ENCODE peak calls at places on chromosome 20, in nine cellular contexts. One of them, this sample, is unnamed.

GRCh38 chr20:39016076-39016475 is 53.9 kb downstream of the DHX35 start:
- DNase-seq in SJSA1: no peak
- DNase-seq in HCT116: no peak
- DNase-seq in psoas muscle: no peak
- DNase-seq in CD4-positive, alpha-beta T cell: no peak
- DNase-seq in endodermal cell: no peak
- DNase-seq in tibial nerve: no peak
- DNase-seq in adrenal gland: no peak
- DNase-seq in stomach: no peak
- DNase-seq in this sample: no peak

GRCh38 chr20:22257912-22258311 is 326.5 kb downstream of the FOXA2 start:
- DNase-seq in SJSA1: no peak
- DNase-seq in HCT116: no peak
- DNase-seq in psoas muscle: no peak
- DNase-seq in CD4-positive, alpha-beta T cell: no peak
- DNase-seq in endodermal cell: no peak
- DNase-seq in tibial nerve: no peak
- DNase-seq in adrenal gland: no peak
- DNase-seq in stomach: no peak
- DNase-seq in this sample: no peak

GRCh38 chr20:22568872-22569344 is 15.5 kb downstream of the FOXA2 start:
- DNase-seq in SJSA1: no peak
- DNase-seq in HCT116: no peak
- DNase-seq in psoas muscle: no peak
- DNase-seq in CD4-positive, alpha-beta T cell: no peak
- DNase-seq in endodermal cell: peak; percentile 70
- DNase-seq in tibial nerve: no peak
- DNase-seq in adrenal gland: no peak
- DNase-seq in stomach: peak; percentile 57
- DNase-seq in this sample: no peak

GRCh38 chr20:58553841-58554240 is 38.6 kb upstream of the APCDD1L start:
- DNase-seq in SJSA1: peak; percentile 39
- DNase-seq in HCT116: no peak
- DNase-seq in psoas muscle: peak; percentile 73
- DNase-seq in CD4-positive, alpha-beta T cell: no peak
- DNase-seq in endodermal cell: peak; percentile 26
- DNase-seq in tibial nerve: no peak
- DNase-seq in adrenal gland: no peak
- DNase-seq in stomach: no peak
- DNase-seq in this sample: no peak

GRCh38 chr20:58073945-58074920 is 154.2 kb downstream of the ANKRD60 start:
- DNase-seq in SJSA1: peak; percentile 76
- DNase-seq in HCT116: no peak
- DNase-seq in psoas muscle: no peak
- DNase-seq in CD4-positive, alpha-beta T cell: no peak
- DNase-seq in endodermal cell: peak; percentile 32
- DNase-seq in tibial nerve: no peak
- DNase-seq in adrenal gland: no peak
- DNase-seq in stomach: no peak
- DNase-seq in this sample: no peak

GRCh38 chr20:23122321-23122720 is 36.2 kb upstream of the CD93 start:
- DNase-seq in SJSA1: no peak
- DNase-seq in HCT116: no peak
- DNase-seq in psoas muscle: no peak
- DNase-seq in CD4-positive, alpha-beta T cell: no peak
- DNase-seq in endodermal cell: no peak
- DNase-seq in tibial nerve: no peak
- DNase-seq in adrenal gland: no peak
- DNase-seq in stomach: no peak
- DNase-seq in this sample: no peak

GRCh38 chr20:13525225-13525940 is 113.3 kb downstream of the TASP1 start:
- DNase-seq in SJSA1: no peak
- DNase-seq in HCT116: no peak
- DNase-seq in psoas muscle: no peak
- DNase-seq in CD4-positive, alpha-beta T cell: no peak
- DNase-seq in endodermal cell: no peak
- DNase-seq in tibial nerve: no peak
- DNase-seq in adrenal gland: no peak
- DNase-seq in stomach: no peak
- DNase-seq in this sample: no peak

GRCh38 chr20:41306061-41306727 is 11.3 kb downstream of the ZHX3 start:
- DNase-seq in SJSA1: no peak
- DNase-seq in HCT116: no peak
- DNase-seq in psoas muscle: no peak
- DNase-seq in CD4-positive, alpha-beta T cell: no peak
- DNase-seq in endodermal cell: no peak
- DNase-seq in tibial nerve: no peak
- DNase-seq in adrenal gland: no peak
- DNase-seq in stomach: no peak
- DNase-seq in this sample: no peak

GRCh38 chr20:23302801-23303200 is 47.8 kb upstream of the NXT1 start:
- DNase-seq in SJSA1: no peak
- DNase-seq in HCT116: no peak
- DNase-seq in psoas muscle: no peak
- DNase-seq in CD4-positive, alpha-beta T cell: no peak
- DNase-seq in endodermal cell: no peak
- DNase-seq in tibial nerve: no peak
- DNase-seq in adrenal gland: no peak
- DNase-seq in stomach: no peak
- DNase-seq in this sample: no peak

GRCh38 chr20:45392733-45393132 is 14.6 kb upstream of the TP53TG5 start:
- DNase-seq in SJSA1: no peak
- DNase-seq in HCT116: no peak
- DNase-seq in psoas muscle: no peak
- DNase-seq in CD4-positive, alpha-beta T cell: no peak
- DNase-seq in endodermal cell: no peak
- DNase-seq in tibial nerve: no peak
- DNase-seq in adrenal gland: no peak
- DNase-seq in stomach: no peak
- DNase-seq in this sample: no peak

GRCh38 chr20:23440004-23440403 is 519 bp downstream of the CSTL1 start:
- DNase-seq in SJSA1: no peak
- DNase-seq in HCT116: no peak
- DNase-seq in psoas muscle: no peak
- DNase-seq in CD4-positive, alpha-beta T cell: no peak
- DNase-seq in endodermal cell: no peak
- DNase-seq in tibial nerve: no peak
- DNase-seq in adrenal gland: no peak
- DNase-seq in stomach: no peak
- DNase-seq in this sample: no peak

GRCh38 chr20:3727333-3728035 is 5.0 kb upstream of the HSPA12B start:
- DNase-seq in SJSA1: no peak
- DNase-seq in HCT116: no peak
- DNase-seq in psoas muscle: peak; percentile 39
- DNase-seq in CD4-positive, alpha-beta T cell: no peak
- DNase-seq in endodermal cell: peak; percentile 41
- DNase-seq in tibial nerve: no peak
- DNase-seq in adrenal gland: no peak
- DNase-seq in stomach: no peak
- DNase-seq in this sample: no peak

GRCh38 chr20:14093652-14094051 is 98.3 kb downstream of the MACROD2 start:
- DNase-seq in SJSA1: no peak
- DNase-seq in HCT116: no peak
- DNase-seq in psoas muscle: no peak
- DNase-seq in CD4-positive, alpha-beta T cell: no peak
- DNase-seq in endodermal cell: no peak
- DNase-seq in tibial nerve: no peak
- DNase-seq in adrenal gland: no peak
- DNase-seq in stomach: peak; percentile 41
- DNase-seq in this sample: no peak

GRCh38 chr20:4835244-4836177 is 113.8 kb downstream of the PRND start:
- DNase-seq in SJSA1: no peak
- DNase-seq in HCT116: no peak
- DNase-seq in psoas muscle: peak; percentile 75
- DNase-seq in CD4-positive, alpha-beta T cell: no peak
- DNase-seq in endodermal cell: peak; percentile 76
- DNase-seq in tibial nerve: peak; percentile 57
- DNase-seq in adrenal gland: no peak
- DNase-seq in stomach: no peak
- DNase-seq in this sample: no peak

GRCh38 chr20:39676857-39677351 is 714.8 kb downstream of the DHX35 start:
- DNase-seq in SJSA1: no peak
- DNase-seq in HCT116: no peak
- DNase-seq in psoas muscle: no peak
- DNase-seq in CD4-positive, alpha-beta T cell: no peak
- DNase-seq in endodermal cell: no peak
- DNase-seq in tibial nerve: no peak
- DNase-seq in adrenal gland: no peak
- DNase-seq in stomach: no peak
- DNase-seq in this sample: no peak

GRCh38 chr20:37071481-37071911 is 24.3 kb downstream of the RBL1 start:
- DNase-seq in SJSA1: no peak
- DNase-seq in HCT116: no peak
- DNase-seq in psoas muscle: no peak
- DNase-seq in CD4-positive, alpha-beta T cell: no peak
- DNase-seq in endodermal cell: no peak
- DNase-seq in tibial nerve: no peak
- DNase-seq in adrenal gland: no peak
- DNase-seq in stomach: no peak
- DNase-seq in this sample: no peak

GRCh38 chr20:51961964-51962761 is 159.8 kb upstream of the SALL4 start:
- DNase-seq in SJSA1: no peak
- DNase-seq in HCT116: no peak
- DNase-seq in psoas muscle: no peak
- DNase-seq in CD4-positive, alpha-beta T cell: no peak
- DNase-seq in endodermal cell: no peak
- DNase-seq in tibial nerve: no peak
- DNase-seq in adrenal gland: no peak
- DNase-seq in stomach: no peak
- DNase-seq in this sample: no peak

DNA sequence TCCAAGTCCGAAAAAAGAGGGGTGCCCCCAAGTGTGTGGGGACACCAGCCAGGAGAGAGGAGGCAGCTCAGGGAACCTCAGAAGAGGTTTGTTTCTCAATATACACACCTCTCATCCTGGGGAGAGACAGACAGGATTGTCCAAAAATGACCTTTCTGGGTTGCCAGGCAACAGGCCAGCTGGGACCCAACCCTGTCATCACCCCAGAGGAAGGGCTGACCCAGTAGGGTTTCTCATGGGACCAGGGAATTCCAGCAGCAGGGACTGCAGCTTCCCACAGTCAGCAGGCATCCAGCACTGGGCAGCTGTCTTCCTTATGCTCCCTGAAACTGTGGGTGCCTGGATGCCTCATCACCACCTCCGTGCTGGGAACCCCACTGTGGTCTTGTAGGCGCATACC is 1.3 kb downstream of the C20orf202 start:
- DNase-seq in SJSA1: no peak
- DNase-seq in HCT116: no peak
- DNase-seq in psoas muscle: no peak
- DNase-seq in CD4-positive, alpha-beta T cell: no peak
- DNase-seq in endodermal cell: peak; percentile 31
- DNase-seq in tibial nerve: no peak
- DNase-seq in adrenal gland: no peak
- DNase-seq in stomach: no peak
- DNase-seq in this sample: no peak
- H3K27ac ChIP-seq in SJSA1: no peak overlapping the region
- H3K27ac ChIP-seq in HCT116: no peak overlapping the region
- H3K27ac ChIP-seq in psoas muscle: no peak overlapping the region
- H3K27ac ChIP-seq in CD4-positive, alpha-beta T cell: no peak overlapping the region
- H3K27ac ChIP-seq in endodermal cell: no peak overlapping the region
- H3K27ac ChIP-seq in tibial nerve: no peak overlapping the region
- H3K27ac ChIP-seq in adrenal gland: no peak overlapping the region
- H3K27ac ChIP-seq in stomach: no peak overlapping the region
- H3K27ac ChIP-seq in this sample: no peak overlapping the region

GRCh38 chr20:32484221-32485125 is 100.7 kb downstream of the NOL4L start:
- DNase-seq in SJSA1: no peak
- DNase-seq in HCT116: no peak
- DNase-seq in psoas muscle: peak; percentile 61
- DNase-seq in CD4-positive, alpha-beta T cell: peak; percentile 13
- DNase-seq in endodermal cell: peak; percentile 85
- DNase-seq in tibial nerve: no peak
- DNase-seq in adrenal gland: peak; percentile 58
- DNase-seq in stomach: peak; percentile 50
- DNase-seq in this sample: no peak
- H3K27ac ChIP-seq in SJSA1: peak overlapping the region; percentile 44
- H3K27ac ChIP-seq in HCT116: peak overlapping the region; percentile 20
- H3K27ac ChIP-seq in psoas muscle: peak overlapping the region; percentile 36
- H3K27ac ChIP-seq in CD4-positive, alpha-beta T cell: peak overlapping the region; percentile 61
- H3K27ac ChIP-seq in endodermal cell: peak overlapping the region; percentile 96
- H3K27ac ChIP-seq in tibial nerve: peak overlapping the region; percentile 66
- H3K27ac ChIP-seq in adrenal gland: peak overlapping the region; percentile 80
- H3K27ac ChIP-seq in stomach: peak overlapping the region; percentile 88
- H3K27ac ChIP-seq in this sample: peak overlapping the region; percentile 76

DNA sequence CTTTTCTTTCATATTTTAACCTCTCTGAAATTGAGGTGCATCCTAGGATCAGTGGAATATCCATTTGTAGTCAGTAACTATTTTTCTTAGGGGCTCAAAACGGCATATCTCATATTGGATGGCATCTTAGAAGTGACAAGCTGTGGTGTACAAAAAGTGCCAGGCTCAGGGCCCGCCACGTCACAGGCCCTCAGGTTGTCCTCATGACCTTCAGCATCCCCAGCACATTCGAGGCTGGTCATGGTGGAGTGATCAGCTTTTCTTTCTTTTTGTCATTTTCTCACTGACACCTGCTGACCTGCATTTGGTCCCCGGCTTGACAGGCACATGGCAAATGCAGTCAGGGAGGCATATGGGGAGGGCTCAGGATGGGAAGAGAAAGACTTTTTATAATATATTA is 7.1 kb upstream of the E2F1 start:
- DNase-seq in SJSA1: no peak
- DNase-seq in HCT116: no peak
- DNase-seq in psoas muscle: no peak
- DNase-seq in CD4-positive, alpha-beta T cell: no peak
- DNase-seq in endodermal cell: no peak
- DNase-seq in tibial nerve: no peak
- DNase-seq in adrenal gland: no peak
- DNase-seq in stomach: no peak
- DNase-seq in this sample: no peak
- H3K27ac ChIP-seq in SJSA1: no peak overlapping the region
- H3K27ac ChIP-seq in HCT116: no peak overlapping the region
- H3K27ac ChIP-seq in psoas muscle: no peak overlapping the region
- H3K27ac ChIP-seq in CD4-positive, alpha-beta T cell: no peak overlapping the region
- H3K27ac ChIP-seq in endodermal cell: peak overlapping the region; percentile 92
- H3K27ac ChIP-seq in tibial nerve: peak overlapping the region; percentile 38
- H3K27ac ChIP-seq in adrenal gland: no peak overlapping the region
- H3K27ac ChIP-seq in stomach: no peak overlapping the region
- H3K27ac ChIP-seq in this sample: no peak overlapping the region

DNA sequence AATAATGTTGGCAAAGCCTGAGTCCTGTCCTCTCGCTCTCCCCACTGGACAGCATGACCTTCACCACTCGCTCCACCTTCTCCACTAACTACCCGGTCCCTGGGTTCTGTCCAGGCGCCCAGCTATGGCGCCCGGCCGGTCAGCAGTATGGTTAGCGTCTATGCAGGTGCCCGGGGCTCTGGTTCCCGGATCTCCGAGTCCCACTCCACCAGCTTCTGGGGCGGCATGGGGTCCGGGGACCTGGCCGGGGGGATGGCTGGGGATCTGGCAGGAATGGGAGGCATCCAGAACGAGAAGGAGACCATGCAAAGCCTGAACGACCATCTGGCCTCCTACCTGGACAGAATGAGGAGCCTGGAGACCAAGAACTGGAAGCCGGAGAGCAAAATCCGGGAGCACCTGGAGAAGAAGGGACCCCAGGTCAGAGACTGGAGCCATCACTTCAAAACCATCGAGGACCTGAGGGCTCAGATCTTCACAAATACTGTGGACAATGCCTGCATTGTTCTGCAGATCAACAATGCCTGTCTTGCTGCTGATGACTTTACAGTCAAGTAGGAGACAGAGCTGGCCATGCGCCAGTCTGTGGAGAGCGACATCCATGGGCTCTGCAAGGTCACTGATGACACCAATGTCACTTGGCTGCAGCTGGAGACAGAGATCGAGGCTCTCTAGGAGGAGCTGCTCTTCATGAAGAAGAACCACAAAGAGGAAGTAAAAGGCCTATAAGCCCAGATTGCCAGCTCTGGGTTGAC is 20.7 kb downstream of the RNF114 start:
- DNase-seq in SJSA1: no peak
- DNase-seq in HCT116: no peak
- DNase-seq in psoas muscle: peak; percentile 71
- DNase-seq in CD4-positive, alpha-beta T cell: no peak
- DNase-seq in endodermal cell: no peak
- DNase-seq in tibial nerve: no peak
- DNase-seq in adrenal gland: peak; percentile 77
- DNase-seq in stomach: no peak
- DNase-seq in this sample: no peak
- H3K27ac ChIP-seq in SJSA1: no peak overlapping the region
- H3K27ac ChIP-seq in HCT116: no peak overlapping the region
- H3K27ac ChIP-seq in psoas muscle: no peak overlapping the region
- H3K27ac ChIP-seq in CD4-positive, alpha-beta T cell: no peak overlapping the region
- H3K27ac ChIP-seq in endodermal cell: no peak overlapping the region
- H3K27ac ChIP-seq in tibial nerve: no peak overlapping the region
- H3K27ac ChIP-seq in adrenal gland: no peak overlapping the region
- H3K27ac ChIP-seq in stomach: no peak overlapping the region
- H3K27ac ChIP-seq in this sample: no peak overlapping the region